ENCODE peak calls at places on chromosomes 6 and 20, in eight cellular contexts. U is K562; G is CD4-positive, alpha-beta T cell; Y is ascending aorta; D is pancreas; O is AG04450; M is hepatocyte; I is right atrium auricular region. T is an unnamed sample.

GRCh38 chr6:163416640-163417253 is 2.2 kb downstream of the QKI start:
- DNase-seq in U (no peak), G (peak; percentile 11), Y (no peak), D (peak; percentile 61), O (peak; percentile 72), M (peak; percentile 81), I (no peak), T (no peak)

GRCh38 chr6:21386744-21387143 is 206.8 kb upstream of the SOX4 start:
- DNase-seq in U (no peak), G (no peak), Y (no peak), D (no peak), O (no peak), M (peak; percentile 36), I (no peak), T (no peak)

GRCh38 chr6:44219053-44219814 is 2.5 kb downstream of the MYMX start:
- DNase-seq in U (peak; percentile 90), G (no peak), Y (peak; percentile 56), D (peak; percentile 86), O (no peak), M (peak; percentile 91), I (peak; percentile 86), T (peak; percentile 96)

GRCh38 chr6:124073021-124073420 is 269.4 kb downstream of the NKAIN2 start:
- DNase-seq in U (no peak), G (no peak), Y (no peak), D (no peak), O (no peak), M (no peak), I (no peak), T (no peak)

GRCh38 chr6:19369770-19370169 is 467.4 kb upstream of the ID4 start:
- DNase-seq in U (no peak), G (no peak), Y (no peak), D (no peak), O (no peak), M (no peak), I (no peak), T (no peak)

GRCh38 chr6:51675551-51676275 is 411.7 kb downstream of the PKHD1 start:
- DNase-seq in U (no peak), G (no peak), Y (no peak), D (no peak), O (no peak), M (no peak), I (no peak), T (no peak)

GRCh38 chr6:111481836-111482235 is 1.2 kb downstream of the REV3L start:
- DNase-seq in U (no peak), G (no peak), Y (no peak), D (no peak), O (no peak), M (no peak), I (no peak), T (no peak)

GRCh38 chr6:18260448-18261106 is 3.8 kb downstream of the DEK start:
- DNase-seq in U (no peak), G (no peak), Y (no peak), D (no peak), O (no peak), M (no peak), I (no peak), T (no peak)

GRCh38 chr6:46882622-46883021 is 39.1 kb downstream of the ADGRF5 start:
- DNase-seq in U (no peak), G (no peak), Y (no peak), D (no peak), O (no peak), M (no peak), I (no peak), T (no peak)

GRCh38 chr6:36594816-36595167 is 630 bp downstream of the SRSF3 start:
- DNase-seq in U (no peak), G (no peak), Y (no peak), D (no peak), O (no peak), M (no peak), I (no peak), T (no peak)

GRCh38 chr6:158142789-158143188 is 25.3 kb downstream of the SERAC1 start:
- DNase-seq in U (no peak), G (no peak), Y (no peak), D (peak; percentile 32), O (peak; percentile 39), M (peak; percentile 22), I (no peak), T (no peak)

GRCh38 chr20:40958598-40958997 is 70.0 kb upstream of the TOP1 start:
- DNase-seq in U (no peak), G (no peak), Y (no peak), D (no peak), O (no peak), M (no peak), I (peak; percentile 26), T (no peak)

GRCh38 chr6:147806697-147807096 is 298.2 kb downstream of the SAMD5 start:
- DNase-seq in U (no peak), G (no peak), Y (no peak), D (no peak), O (no peak), M (no peak), I (no peak), T (no peak)

GRCh38 chr20:35369804-35370203 is 42.0 kb downstream of the UQCC1 start:
- DNase-seq in U (no peak), G (no peak), Y (no peak), D (no peak), O (peak; percentile 26), M (no peak), I (no peak), T (no peak)

GRCh38 chr6:111260570-111261298 is 173.4 kb downstream of the SLC16A10 start:
- DNase-seq in U (peak; percentile 33), G (no peak), Y (no peak), D (no peak), O (no peak), M (no peak), I (no peak), T (no peak)

GRCh38 chr6:149012040-149012545 is 265.3 kb downstream of the UST start:
- DNase-seq in U (no peak), G (no peak), Y (no peak), D (no peak), O (peak; percentile 97), M (peak; percentile 82), I (no peak), T (no peak)

GRCh38 chr6:108904731-108905130 is 56.5 kb downstream of the ARMC2 start:
- DNase-seq in U (no peak), G (no peak), Y (no peak), D (no peak), O (no peak), M (no peak), I (no peak), T (no peak)

GRCh38 chr20:62369508-62370114 is 2.5 kb upstream of the LAMA5 start:
- DNase-seq in U (no peak), G (no peak), Y (no peak), D (no peak), O (no peak), M (no peak), I (no peak), T (no peak)
- H3K27ac ChIP-seq in U (no peak overlapping the region), G (no peak overlapping the region), Y (peak overlapping the region; percentile 78), D (no peak overlapping the region), O (no peak overlapping the region), M (peak overlapping the region; percentile 86), I (peak overlapping the region; percentile 95), T (peak overlapping the region; percentile 13)

DNA sequence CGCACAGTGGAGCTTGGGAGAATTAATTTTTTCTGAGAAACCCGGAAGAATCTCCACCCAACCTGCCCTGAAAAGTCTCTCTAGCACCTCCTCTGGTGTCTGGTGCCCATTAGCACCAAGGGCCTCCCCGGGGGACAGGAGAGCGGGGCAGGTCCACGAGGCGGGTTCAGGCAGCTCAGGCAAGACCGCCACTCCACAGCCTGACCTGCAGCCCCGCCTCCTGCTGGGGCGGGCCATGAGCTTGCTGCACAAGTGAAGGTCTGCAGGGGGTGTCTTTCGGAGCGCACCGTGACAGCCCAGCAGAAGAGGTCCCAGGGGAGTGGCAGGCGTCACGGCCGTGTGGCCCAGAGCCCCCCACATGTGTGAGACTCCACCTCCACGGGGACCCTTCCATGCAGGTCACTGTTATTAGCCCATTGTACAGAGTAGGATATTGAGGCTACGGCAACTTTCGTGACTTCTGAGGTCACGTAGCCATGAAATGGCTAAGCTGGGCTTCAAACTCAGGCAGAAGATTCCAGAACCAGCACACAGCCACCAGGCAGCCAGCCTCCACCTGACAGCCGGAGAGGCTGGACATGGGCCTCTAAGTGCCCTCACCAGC is 63.9 kb upstream of the SLCO4A1 start:
- DNase-seq in U (peak; percentile 53), G (no peak), Y (no peak), D (no peak), O (no peak), M (no peak), I (no peak), T (no peak)
- TF ChIP-seq CTCF in U (peak; percentile 45), G (no peak), Y (no peak), D (no peak), O (no peak), M (no peak), I (no peak), T (no peak)

DNA sequence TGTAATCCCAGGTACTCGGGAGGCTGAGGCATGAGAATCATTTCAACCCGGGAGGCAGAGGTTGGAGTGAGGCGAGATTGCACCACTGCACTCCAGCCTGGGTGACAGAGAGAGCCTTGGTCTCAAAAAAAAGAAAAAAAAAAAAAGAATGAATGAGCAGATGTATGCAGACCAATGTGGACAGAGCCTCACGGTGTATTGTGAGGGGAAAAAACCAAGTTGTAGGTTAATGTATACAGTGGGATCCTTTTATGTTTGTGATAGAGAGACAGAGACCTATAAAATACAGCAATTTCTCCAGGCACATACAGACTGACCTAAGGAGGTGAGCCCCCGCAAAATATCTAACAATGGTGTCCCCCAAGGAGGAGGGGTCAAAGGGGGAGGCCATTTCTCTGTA is 11.7 kb downstream of the TGM2 start:
- DNase-seq in U (no peak), G (no peak), Y (no peak), D (no peak), O (no peak), M (no peak), I (no peak), T (no peak)
- H3K27ac ChIP-seq in U (no peak overlapping the region), G (no peak overlapping the region), Y (peak overlapping the region; percentile 89), D (peak overlapping the region; percentile 78), O (no peak overlapping the region), M (peak overlapping the region; percentile 79), I (peak overlapping the region; percentile 90), T (peak overlapping the region; percentile 72)

GRCh38 chr6:112833546-112834215 is 486.6 kb downstream of the RFPL4B start:
- DNase-seq in U (no peak), G (no peak), Y (no peak), D (no peak), O (no peak), M (no peak), I (no peak), T (no peak)

GRCh38 chr6:112831022-112831421 is 483.9 kb downstream of the RFPL4B start:
- DNase-seq in U (no peak), G (no peak), Y (no peak), D (no peak), O (no peak), M (no peak), I (no peak), T (no peak)

GRCh38 chr6:112822769-112823168 is 475.6 kb downstream of the RFPL4B start:
- DNase-seq in U (no peak), G (no peak), Y (no peak), D (no peak), O (no peak), M (no peak), I (no peak), T (no peak)

DNA sequence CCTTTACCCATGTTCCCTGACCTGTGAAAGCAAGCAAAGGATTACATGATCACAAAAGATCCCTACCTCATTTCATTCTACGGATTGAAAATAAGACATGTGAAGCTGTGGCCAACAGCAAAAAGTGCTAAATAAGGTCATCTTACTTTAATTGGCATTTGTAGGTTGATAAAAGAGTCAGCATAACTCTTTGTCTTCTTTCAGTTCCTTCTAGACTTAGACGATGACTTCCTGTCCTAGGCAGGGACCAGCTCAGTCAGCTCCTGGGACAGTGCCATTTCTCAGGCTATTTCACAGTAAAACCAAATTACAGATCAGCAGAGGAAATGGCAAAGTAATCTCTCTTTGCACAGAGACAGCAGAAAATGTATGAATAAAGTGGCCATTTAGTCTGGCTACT is 480.7 kb downstream of the RFPL4B start:
- DNase-seq in U (no peak), G (no peak), Y (no peak), D (peak; percentile 24), O (no peak), M (no peak), I (peak; percentile 64), T (no peak)
- TF ChIP-seq CTCF in U (no peak), G (no peak), Y (no peak), D (no peak), O (no peak), M (no peak), I (no peak), T (no peak)